ENCODE peak calls at places on chromosomes 2 and 18, in eight cellular contexts. One of them, this sample, is unnamed.

GRCh38 chr2:144924827-144925226 is 404.9 kb upstream of the ZEB2 start:
- DNase-seq in colonic mucosa: no peak
- DNase-seq in PC-9: no peak
- DNase-seq in endothelial cell: no peak
- DNase-seq in HFFc6: no peak
- DNase-seq in heart right ventricle: no peak
- DNase-seq in fibroblast of mammary gland: no peak
- DNase-seq in cardiac fibroblast: no peak
- DNase-seq in this sample: no peak

GRCh38 chr2:97646977-97647376 is 1.1 kb downstream of the COX5B start:
- DNase-seq in colonic mucosa: no peak
- DNase-seq in PC-9: no peak
- DNase-seq in endothelial cell: no peak
- DNase-seq in HFFc6: no peak
- DNase-seq in heart right ventricle: no peak
- DNase-seq in fibroblast of mammary gland: no peak
- DNase-seq in cardiac fibroblast: no peak
- DNase-seq in this sample: no peak

GRCh38 chr2:28326873-28327495 is 65.7 kb upstream of the FOSL2 start:
- DNase-seq in colonic mucosa: no peak
- DNase-seq in PC-9: peak; percentile 44
- DNase-seq in endothelial cell: no peak
- DNase-seq in HFFc6: no peak
- DNase-seq in heart right ventricle: peak; percentile 43
- DNase-seq in fibroblast of mammary gland: peak; percentile 36
- DNase-seq in cardiac fibroblast: no peak
- DNase-seq in this sample: no peak

GRCh38 chr2:151363709-151364108 is 6.3 kb downstream of the TNFAIP6 start:
- DNase-seq in colonic mucosa: no peak
- DNase-seq in PC-9: no peak
- DNase-seq in endothelial cell: no peak
- DNase-seq in HFFc6: no peak
- DNase-seq in heart right ventricle: no peak
- DNase-seq in fibroblast of mammary gland: peak; percentile 80
- DNase-seq in cardiac fibroblast: peak; percentile 85
- DNase-seq in this sample: no peak

GRCh38 chr18:79867666-79868065 is 69.9 kb downstream of the KCNG2 start:
- DNase-seq in colonic mucosa: no peak
- DNase-seq in PC-9: no peak
- DNase-seq in endothelial cell: no peak
- DNase-seq in HFFc6: no peak
- DNase-seq in heart right ventricle: no peak
- DNase-seq in fibroblast of mammary gland: no peak
- DNase-seq in cardiac fibroblast: no peak
- DNase-seq in this sample: no peak

GRCh38 chr2:241095594-241096290 is 6.3 kb downstream of the MTERF4 start:
- DNase-seq in colonic mucosa: no peak
- DNase-seq in PC-9: no peak
- DNase-seq in endothelial cell: no peak
- DNase-seq in HFFc6: no peak
- DNase-seq in heart right ventricle: no peak
- DNase-seq in fibroblast of mammary gland: no peak
- DNase-seq in cardiac fibroblast: no peak
- DNase-seq in this sample: no peak

GRCh38 chr18:63540131-63540530 is 2.0 kb upstream of the SERPINB12 start:
- DNase-seq in colonic mucosa: no peak
- DNase-seq in PC-9: peak; percentile 40
- DNase-seq in endothelial cell: no peak
- DNase-seq in HFFc6: peak; percentile 51
- DNase-seq in heart right ventricle: no peak
- DNase-seq in fibroblast of mammary gland: peak; percentile 33
- DNase-seq in cardiac fibroblast: peak; percentile 48
- DNase-seq in this sample: no peak

GRCh38 chr2:174858745-174859144 is 94.5 kb upstream of the CHRNA1 start:
- DNase-seq in colonic mucosa: no peak
- DNase-seq in PC-9: no peak
- DNase-seq in endothelial cell: no peak
- DNase-seq in HFFc6: no peak
- DNase-seq in heart right ventricle: no peak
- DNase-seq in fibroblast of mammary gland: no peak
- DNase-seq in cardiac fibroblast: no peak
- DNase-seq in this sample: no peak

GRCh38 chr2:101679037-101679726 is 18.3 kb upstream of the MAP4K4 start:
- DNase-seq in colonic mucosa: no peak
- DNase-seq in PC-9: no peak
- DNase-seq in endothelial cell: no peak
- DNase-seq in HFFc6: peak; percentile 64
- DNase-seq in heart right ventricle: no peak
- DNase-seq in fibroblast of mammary gland: peak; percentile 89
- DNase-seq in cardiac fibroblast: peak; percentile 76
- DNase-seq in this sample: no peak

GRCh38 chr2:2016912-2017311 is 272.6 kb upstream of the PXDN start:
- DNase-seq in colonic mucosa: no peak
- DNase-seq in PC-9: no peak
- DNase-seq in endothelial cell: no peak
- DNase-seq in HFFc6: no peak
- DNase-seq in heart right ventricle: no peak
- DNase-seq in fibroblast of mammary gland: no peak
- DNase-seq in cardiac fibroblast: no peak
- DNase-seq in this sample: no peak

GRCh38 chr2:58428286-58428552 is 187.1 kb upstream of the FANCL start:
- DNase-seq in colonic mucosa: peak; percentile 22
- DNase-seq in PC-9: no peak
- DNase-seq in endothelial cell: peak; percentile 44
- DNase-seq in HFFc6: no peak
- DNase-seq in heart right ventricle: no peak
- DNase-seq in fibroblast of mammary gland: peak; percentile 4
- DNase-seq in cardiac fibroblast: no peak
- DNase-seq in this sample: no peak

GRCh38 chr2:142294225-142294624 is 163.4 kb upstream of the LRP1B start:
- DNase-seq in colonic mucosa: no peak
- DNase-seq in PC-9: no peak
- DNase-seq in endothelial cell: no peak
- DNase-seq in HFFc6: no peak
- DNase-seq in heart right ventricle: no peak
- DNase-seq in fibroblast of mammary gland: no peak
- DNase-seq in cardiac fibroblast: no peak
- DNase-seq in this sample: no peak

GRCh38 chr2:58913082-58913726 is 672.1 kb upstream of the FANCL start:
- DNase-seq in colonic mucosa: no peak
- DNase-seq in PC-9: no peak
- DNase-seq in endothelial cell: no peak
- DNase-seq in HFFc6: no peak
- DNase-seq in heart right ventricle: no peak
- DNase-seq in fibroblast of mammary gland: no peak
- DNase-seq in cardiac fibroblast: no peak
- DNase-seq in this sample: no peak

GRCh38 chr2:102066554-102066953 is 74.8 kb downstream of the IL1R2 start:
- DNase-seq in colonic mucosa: no peak
- DNase-seq in PC-9: no peak
- DNase-seq in endothelial cell: no peak
- DNase-seq in HFFc6: no peak
- DNase-seq in heart right ventricle: no peak
- DNase-seq in fibroblast of mammary gland: no peak
- DNase-seq in cardiac fibroblast: no peak
- DNase-seq in this sample: no peak

GRCh38 chr2:241229563-241230401 is 41.3 kb downstream of the ANO7 start:
- DNase-seq in colonic mucosa: no peak
- DNase-seq in PC-9: no peak
- DNase-seq in endothelial cell: no peak
- DNase-seq in HFFc6: no peak
- DNase-seq in heart right ventricle: no peak
- DNase-seq in fibroblast of mammary gland: no peak
- DNase-seq in cardiac fibroblast: no peak
- DNase-seq in this sample: no peak

GRCh38 chr2:189171956-189172609 is 7.5 kb downstream of the COL5A2 start:
- DNase-seq in colonic mucosa: no peak
- DNase-seq in PC-9: no peak
- DNase-seq in endothelial cell: no peak
- DNase-seq in HFFc6: no peak
- DNase-seq in heart right ventricle: no peak
- DNase-seq in fibroblast of mammary gland: no peak
- DNase-seq in cardiac fibroblast: no peak
- DNase-seq in this sample: no peak

GRCh38 chr2:55097462-55098410 is 47.5 kb upstream of the RTN4 start:
- DNase-seq in colonic mucosa: no peak
- DNase-seq in PC-9: peak; percentile 79
- DNase-seq in endothelial cell: no peak
- DNase-seq in HFFc6: no peak
- DNase-seq in heart right ventricle: no peak
- DNase-seq in fibroblast of mammary gland: peak; percentile 45
- DNase-seq in cardiac fibroblast: peak; percentile 42
- DNase-seq in this sample: no peak

GRCh38 chr2:220703279-220703678 is 868.8 kb downstream of the EPHA4 start:
- DNase-seq in colonic mucosa: no peak
- DNase-seq in PC-9: no peak
- DNase-seq in endothelial cell: no peak
- DNase-seq in HFFc6: peak; percentile 29
- DNase-seq in heart right ventricle: no peak
- DNase-seq in fibroblast of mammary gland: no peak
- DNase-seq in cardiac fibroblast: no peak
- DNase-seq in this sample: no peak

GRCh38 chr2:71190959-71191943 is 35.7 kb downstream of the PAIP2B start:
- DNase-seq in colonic mucosa: no peak
- DNase-seq in PC-9: no peak
- DNase-seq in endothelial cell: no peak
- DNase-seq in HFFc6: peak; percentile 16
- DNase-seq in heart right ventricle: no peak
- DNase-seq in fibroblast of mammary gland: peak; percentile 25
- DNase-seq in cardiac fibroblast: peak; percentile 37
- DNase-seq in this sample: no peak

GRCh38 chr2:126817172-126817571 is 81.5 kb upstream of the TEX51 start:
- DNase-seq in colonic mucosa: no peak
- DNase-seq in PC-9: no peak
- DNase-seq in endothelial cell: no peak
- DNase-seq in HFFc6: no peak
- DNase-seq in heart right ventricle: no peak
- DNase-seq in fibroblast of mammary gland: no peak
- DNase-seq in cardiac fibroblast: no peak
- DNase-seq in this sample: no peak

GRCh38 chr2:6927186-6927585 is 10.0 kb downstream of the RNF144A start:
- DNase-seq in colonic mucosa: no peak
- DNase-seq in PC-9: no peak
- DNase-seq in endothelial cell: no peak
- DNase-seq in HFFc6: no peak
- DNase-seq in heart right ventricle: peak; percentile 33
- DNase-seq in fibroblast of mammary gland: no peak
- DNase-seq in cardiac fibroblast: no peak
- DNase-seq in this sample: no peak

GRCh38 chr2:237453671-237454070 is 33.4 kb upstream of the MLPH start:
- DNase-seq in colonic mucosa: no peak
- DNase-seq in PC-9: no peak
- DNase-seq in endothelial cell: no peak
- DNase-seq in HFFc6: no peak
- DNase-seq in heart right ventricle: no peak
- DNase-seq in fibroblast of mammary gland: no peak
- DNase-seq in cardiac fibroblast: no peak
- DNase-seq in this sample: no peak

GRCh38 chr2:237450108-237450507 is 36.1 kb upstream of the COL6A3 start:
- DNase-seq in colonic mucosa: no peak
- DNase-seq in PC-9: no peak
- DNase-seq in endothelial cell: no peak
- DNase-seq in HFFc6: no peak
- DNase-seq in heart right ventricle: no peak
- DNase-seq in fibroblast of mammary gland: no peak
- DNase-seq in cardiac fibroblast: no peak
- DNase-seq in this sample: no peak

GRCh38 chr2:237450583-237450982 is 36.5 kb upstream of the MLPH start:
- DNase-seq in colonic mucosa: no peak
- DNase-seq in PC-9: no peak
- DNase-seq in endothelial cell: no peak
- DNase-seq in HFFc6: no peak
- DNase-seq in heart right ventricle: no peak
- DNase-seq in fibroblast of mammary gland: no peak
- DNase-seq in cardiac fibroblast: no peak
- DNase-seq in this sample: no peak

GRCh38 chr2:237452846-237453245 is 34.2 kb upstream of the MLPH start:
- DNase-seq in colonic mucosa: no peak
- DNase-seq in PC-9: no peak
- DNase-seq in endothelial cell: no peak
- DNase-seq in HFFc6: peak; percentile 46
- DNase-seq in heart right ventricle: no peak
- DNase-seq in fibroblast of mammary gland: peak; percentile 54
- DNase-seq in cardiac fibroblast: peak; percentile 81
- DNase-seq in this sample: no peak

GRCh38 chr2:237451582-237452469 is 35.2 kb upstream of the MLPH start:
- DNase-seq in colonic mucosa: no peak
- DNase-seq in PC-9: no peak
- DNase-seq in endothelial cell: peak; percentile 37
- DNase-seq in HFFc6: peak; percentile 43
- DNase-seq in heart right ventricle: no peak
- DNase-seq in fibroblast of mammary gland: peak; percentile 43
- DNase-seq in cardiac fibroblast: peak; percentile 51
- DNase-seq in this sample: no peak
- TF ChIP-seq CTCF in colonic mucosa: no peak
- TF ChIP-seq CTCF in PC-9: no peak
- TF ChIP-seq CTCF in endothelial cell: no peak
- TF ChIP-seq CTCF in HFFc6: peak; percentile 75
- TF ChIP-seq CTCF in heart right ventricle: no peak
- TF ChIP-seq CTCF in fibroblast of mammary gland: peak; percentile 46
- TF ChIP-seq CTCF in cardiac fibroblast: peak; percentile 54
- TF ChIP-seq CTCF in this sample: no peak

GRCh38 chr2:173537694-173538093 is 183.0 kb downstream of the CDCA7 start:
- DNase-seq in colonic mucosa: no peak
- DNase-seq in PC-9: no peak
- DNase-seq in endothelial cell: no peak
- DNase-seq in HFFc6: no peak
- DNase-seq in heart right ventricle: no peak
- DNase-seq in fibroblast of mammary gland: no peak
- DNase-seq in cardiac fibroblast: no peak
- DNase-seq in this sample: no peak
- TF ChIP-seq CTCF in colonic mucosa: no peak
- TF ChIP-seq CTCF in PC-9: no peak
- TF ChIP-seq CTCF in endothelial cell: no peak
- TF ChIP-seq CTCF in HFFc6: no peak
- TF ChIP-seq CTCF in heart right ventricle: no peak
- TF ChIP-seq CTCF in fibroblast of mammary gland: no peak
- TF ChIP-seq CTCF in cardiac fibroblast: no peak
- TF ChIP-seq CTCF in this sample: no peak

DNA sequence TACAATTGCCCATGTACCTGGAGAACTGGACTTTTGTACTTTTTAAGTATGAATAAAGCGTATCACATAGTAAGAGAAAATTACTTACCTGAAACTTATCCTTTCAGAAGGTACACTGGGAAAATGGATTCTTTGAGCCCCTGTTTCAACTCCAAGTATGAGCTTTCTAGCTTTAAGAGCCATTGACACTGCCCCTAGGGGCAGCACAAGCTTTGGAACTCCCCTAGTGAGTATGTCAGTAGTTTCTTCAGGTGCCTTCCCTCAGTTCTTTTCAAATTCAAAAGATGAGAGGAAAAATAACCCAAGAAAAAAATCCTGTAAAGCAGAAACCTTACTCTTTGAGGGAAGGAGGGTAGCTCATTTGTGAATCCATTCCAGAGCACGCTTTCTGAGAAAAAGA is 124.1 kb downstream of the MEMO1 start:
- DNase-seq in colonic mucosa: no peak
- DNase-seq in PC-9: no peak
- DNase-seq in endothelial cell: peak; percentile 21
- DNase-seq in HFFc6: no peak
- DNase-seq in heart right ventricle: no peak
- DNase-seq in fibroblast of mammary gland: peak; percentile 9
- DNase-seq in cardiac fibroblast: no peak
- DNase-seq in this sample: no peak
- TF ChIP-seq CTCF in colonic mucosa: no peak
- TF ChIP-seq CTCF in PC-9: peak; percentile 41
- TF ChIP-seq CTCF in endothelial cell: no peak
- TF ChIP-seq CTCF in HFFc6: peak; percentile 38
- TF ChIP-seq CTCF in heart right ventricle: no peak
- TF ChIP-seq CTCF in fibroblast of mammary gland: peak; percentile 32
- TF ChIP-seq CTCF in cardiac fibroblast: peak; percentile 16
- TF ChIP-seq CTCF in this sample: no peak

GRCh38 chr2:146147448-146148012 is 1627.6 kb upstream of the ZEB2 start:
- DNase-seq in colonic mucosa: no peak
- DNase-seq in PC-9: no peak
- DNase-seq in endothelial cell: no peak
- DNase-seq in HFFc6: no peak
- DNase-seq in heart right ventricle: no peak
- DNase-seq in fibroblast of mammary gland: no peak
- DNase-seq in cardiac fibroblast: peak; percentile 5
- DNase-seq in this sample: no peak
- TF ChIP-seq CTCF in colonic mucosa: no peak
- TF ChIP-seq CTCF in PC-9: no peak
- TF ChIP-seq CTCF in endothelial cell: no peak
- TF ChIP-seq CTCF in HFFc6: no peak
- TF ChIP-seq CTCF in heart right ventricle: no peak
- TF ChIP-seq CTCF in fibroblast of mammary gland: no peak
- TF ChIP-seq CTCF in cardiac fibroblast: peak; percentile 6
- TF ChIP-seq CTCF in this sample: no peak

This sample was measured in activated B cell treated with CpG ODN at 0.5 μM for 24 hours.